ENCODE peak calls at places on chromosomes 11 and 22, in four cellular contexts. One of them, this sample, is unnamed.

GRCh38 chr11:111361874-111362273 is 17.2 kb downstream of the POU2AF1 start:
- DNase-seq in lower lobe of right lung: no peak
- DNase-seq in HL-60: no peak
- DNase-seq in coronary artery: no peak
- DNase-seq in this sample: no peak

GRCh38 chr11:109237636-109238035 is 184.4 kb upstream of the C11orf87 start:
- DNase-seq in lower lobe of right lung: no peak
- DNase-seq in HL-60: no peak
- DNase-seq in coronary artery: no peak
- DNase-seq in this sample: peak

GRCh38 chr11:97722065-97722464 is 1298.7 kb upstream of the CNTN5 start:
- DNase-seq in lower lobe of right lung: no peak
- DNase-seq in HL-60: no peak
- DNase-seq in coronary artery: no peak
- DNase-seq in this sample: peak

GRCh38 chr11:76209956-76210885 is 3.9 kb upstream of the WNT11 start:
- DNase-seq in lower lobe of right lung: peak
- DNase-seq in HL-60: peak
- DNase-seq in coronary artery: no peak
- DNase-seq in this sample: peak

GRCh38 chr22:46053563-46054090 is 76.7 kb upstream of the WNT7B start:
- DNase-seq in lower lobe of right lung: peak
- DNase-seq in HL-60: peak
- DNase-seq in coronary artery: no peak
- DNase-seq in this sample: peak

GRCh38 chr22:19455585-19456370 is 8.3 kb upstream of the C22orf39 start:
- DNase-seq in lower lobe of right lung: no peak
- DNase-seq in HL-60: no peak
- DNase-seq in coronary artery: no peak
- DNase-seq in this sample: no peak

GRCh38 chr11:78397398-78397797 is 20.2 kb downstream of the GAB2 start:
- DNase-seq in lower lobe of right lung: no peak
- DNase-seq in HL-60: peak
- DNase-seq in coronary artery: no peak
- DNase-seq in this sample: no peak

GRCh38 chr11:101583180-101584128 is at the start of gene TRPC6:
- DNase-seq in lower lobe of right lung: peak
- DNase-seq in HL-60: no peak
- DNase-seq in coronary artery: no peak
- DNase-seq in this sample: peak

GRCh38 chr22:44202261-44202789 is 21.6 kb downstream of the PARVG start:
- DNase-seq in lower lobe of right lung: no peak
- DNase-seq in HL-60: no peak
- DNase-seq in coronary artery: no peak
- DNase-seq in this sample: peak

GRCh38 chr11:110092577-110093406 is at the start of gene ZC3H12C:
- DNase-seq in lower lobe of right lung: peak
- DNase-seq in HL-60: peak
- DNase-seq in coronary artery: peak
- DNase-seq in this sample: peak

GRCh38 chr22:23285734-23286133 is 105.4 kb downstream of the BCR start:
- DNase-seq in lower lobe of right lung: no peak
- DNase-seq in HL-60: no peak
- DNase-seq in coronary artery: no peak
- DNase-seq in this sample: peak

GRCh38 chr11:59173080-59173963 is 1.4 kb downstream of the DTX4 start:
- DNase-seq in lower lobe of right lung: peak
- DNase-seq in HL-60: no peak
- DNase-seq in coronary artery: no peak
- DNase-seq in this sample: no peak
- TF ChIP-seq CTCF in lower lobe of right lung: no peak
- TF ChIP-seq CTCF in HL-60: no peak
- TF ChIP-seq CTCF in coronary artery: no peak
- TF ChIP-seq CTCF in this sample: no peak

GRCh38 chr11:789951-790350 is at the start of gene CEND1:
- DNase-seq in lower lobe of right lung: no peak
- DNase-seq in HL-60: no peak
- DNase-seq in coronary artery: no peak
- DNase-seq in this sample: peak
- H3K4me3 ChIP-seq in lower lobe of right lung: no peak
- H3K4me3 ChIP-seq in HL-60: no peak
- H3K4me3 ChIP-seq in coronary artery: peak
- H3K4me3 ChIP-seq in this sample: no peak

GRCh38 chr22:38239101-38239761 is 33.6 kb downstream of the TMEM184B start:
- DNase-seq in lower lobe of right lung: no peak
- DNase-seq in HL-60: no peak
- DNase-seq in coronary artery: peak
- DNase-seq in this sample: peak
- TF ChIP-seq CTCF in lower lobe of right lung: peak
- TF ChIP-seq CTCF in HL-60: no peak
- TF ChIP-seq CTCF in coronary artery: peak
- TF ChIP-seq CTCF in this sample: peak

GRCh38 chr22:31446767-31447166 is 42.9 kb downstream of the EIF4ENIF1 start:
- DNase-seq in lower lobe of right lung: no peak
- DNase-seq in HL-60: no peak
- DNase-seq in coronary artery: no peak
- DNase-seq in this sample: no peak
- H3K4me3 ChIP-seq in lower lobe of right lung: no peak
- H3K4me3 ChIP-seq in HL-60: no peak
- H3K4me3 ChIP-seq in coronary artery: no peak
- H3K4me3 ChIP-seq in this sample: no peak

DNA sequence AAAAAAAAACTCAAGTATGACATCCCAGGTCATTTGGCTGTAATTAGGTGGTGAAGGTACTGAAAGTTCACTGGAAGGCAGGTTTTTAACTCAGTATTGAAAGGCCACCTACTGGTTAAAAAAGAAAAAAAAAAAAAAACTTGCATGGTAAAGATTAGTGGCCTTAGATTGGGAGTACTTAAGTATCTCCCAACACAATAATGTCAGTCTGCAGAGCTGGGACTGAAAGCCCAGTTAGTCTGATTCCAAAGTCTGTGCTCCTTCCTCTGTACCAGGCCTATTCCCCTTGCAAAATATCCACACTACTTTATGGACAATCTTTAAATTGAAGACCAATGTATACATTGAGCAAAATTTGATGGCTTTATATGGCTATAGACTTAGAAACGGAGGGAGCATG is 85.5 kb downstream of the NOX4 start:
- DNase-seq in lower lobe of right lung: no peak
- DNase-seq in HL-60: no peak
- DNase-seq in coronary artery: no peak
- DNase-seq in this sample: peak
- TF ChIP-seq CTCF in lower lobe of right lung: no peak
- TF ChIP-seq CTCF in HL-60: no peak
- TF ChIP-seq CTCF in coronary artery: no peak
- TF ChIP-seq CTCF in this sample: no peak

DNA sequence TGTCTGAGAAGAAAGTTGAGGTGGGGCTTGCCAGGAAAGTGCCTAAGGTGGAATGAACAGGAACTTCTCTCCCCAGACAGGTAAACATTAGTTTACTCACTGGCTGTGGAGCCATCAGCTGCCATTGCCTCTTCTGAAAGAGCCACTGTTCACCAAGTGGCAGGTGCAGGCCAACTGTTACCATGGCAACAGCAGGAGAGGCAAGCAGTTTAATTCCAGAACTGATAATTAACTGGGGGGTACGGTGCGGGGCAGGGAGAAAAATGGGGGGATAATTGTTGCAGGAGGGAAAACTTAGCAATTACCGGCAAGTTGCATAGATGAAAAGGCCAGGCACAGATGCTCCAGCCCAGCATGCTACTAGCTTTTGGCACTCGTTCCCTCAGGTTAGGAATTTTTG is 85.1 kb downstream of the TRIM44 start:
- DNase-seq in lower lobe of right lung: no peak
- DNase-seq in HL-60: no peak
- DNase-seq in coronary artery: no peak
- DNase-seq in this sample: no peak
- H3K4me3 ChIP-seq in lower lobe of right lung: no peak
- H3K4me3 ChIP-seq in HL-60: no peak
- H3K4me3 ChIP-seq in coronary artery: no peak
- H3K4me3 ChIP-seq in this sample: no peak

DNA sequence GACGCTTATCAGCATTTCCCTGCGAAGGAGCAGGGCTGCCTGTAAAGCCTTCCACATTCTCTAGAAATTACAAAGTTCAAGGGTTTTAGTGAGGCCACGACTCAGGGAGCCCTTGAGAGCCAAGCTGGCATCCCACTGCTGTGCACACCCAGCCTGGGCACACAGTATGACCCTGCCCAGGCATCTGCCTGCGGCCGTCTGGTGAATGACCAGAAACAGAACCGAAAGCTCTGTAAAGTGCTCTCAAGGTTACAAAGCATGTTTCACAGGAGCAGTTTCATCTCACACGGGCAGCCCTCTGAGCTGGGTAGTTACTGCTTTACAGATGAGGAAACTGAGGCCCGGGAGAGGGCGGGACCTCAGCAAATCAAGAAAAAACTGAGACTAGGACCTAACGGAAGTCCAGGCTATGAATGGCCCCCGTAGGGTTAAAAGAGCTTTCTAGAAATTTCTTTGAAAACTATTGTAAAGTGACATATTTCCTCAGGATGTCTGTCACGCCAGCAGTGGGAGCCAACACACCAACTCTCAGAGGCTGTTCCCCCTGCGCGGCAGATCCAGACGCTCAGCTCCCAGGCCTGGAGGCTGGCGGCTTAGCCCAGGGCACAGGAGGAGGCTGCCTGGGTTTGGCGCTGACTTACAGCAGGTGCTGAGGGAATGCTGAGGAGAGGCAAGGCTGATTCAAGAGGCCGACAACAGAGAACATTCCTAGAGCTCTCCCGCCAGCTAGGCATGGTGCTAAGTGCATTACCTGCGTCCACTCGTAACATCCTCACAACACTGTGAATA is 7.7 kb upstream of the TCF20 start:
- DNase-seq in lower lobe of right lung: no peak
- DNase-seq in HL-60: no peak
- DNase-seq in coronary artery: peak
- DNase-seq in this sample: no peak
- TF ChIP-seq CTCF in lower lobe of right lung: no peak
- TF ChIP-seq CTCF in HL-60: no peak
- TF ChIP-seq CTCF in coronary artery: no peak
- TF ChIP-seq CTCF in this sample: peak

GRCh38 chr11:64006468-64006867 is 20.2 kb downstream of the OTUB1 start:
- DNase-seq in lower lobe of right lung: no peak
- DNase-seq in HL-60: no peak
- DNase-seq in coronary artery: no peak
- DNase-seq in this sample: no peak

GRCh38 chr11:64005691-64006090 is 19.5 kb downstream of the OTUB1 start:
- DNase-seq in lower lobe of right lung: no peak
- DNase-seq in HL-60: no peak
- DNase-seq in coronary artery: no peak
- DNase-seq in this sample: no peak

GRCh38 chr11:64007629-64008282 is 21.5 kb downstream of the OTUB1 start:
- DNase-seq in lower lobe of right lung: peak
- DNase-seq in HL-60: no peak
- DNase-seq in coronary artery: no peak
- DNase-seq in this sample: no peak

GRCh38 chr11:64008283-64008931 is 22.2 kb downstream of the OTUB1 start:
- DNase-seq in lower lobe of right lung: no peak
- DNase-seq in HL-60: no peak
- DNase-seq in coronary artery: no peak
- DNase-seq in this sample: no peak

DNA sequence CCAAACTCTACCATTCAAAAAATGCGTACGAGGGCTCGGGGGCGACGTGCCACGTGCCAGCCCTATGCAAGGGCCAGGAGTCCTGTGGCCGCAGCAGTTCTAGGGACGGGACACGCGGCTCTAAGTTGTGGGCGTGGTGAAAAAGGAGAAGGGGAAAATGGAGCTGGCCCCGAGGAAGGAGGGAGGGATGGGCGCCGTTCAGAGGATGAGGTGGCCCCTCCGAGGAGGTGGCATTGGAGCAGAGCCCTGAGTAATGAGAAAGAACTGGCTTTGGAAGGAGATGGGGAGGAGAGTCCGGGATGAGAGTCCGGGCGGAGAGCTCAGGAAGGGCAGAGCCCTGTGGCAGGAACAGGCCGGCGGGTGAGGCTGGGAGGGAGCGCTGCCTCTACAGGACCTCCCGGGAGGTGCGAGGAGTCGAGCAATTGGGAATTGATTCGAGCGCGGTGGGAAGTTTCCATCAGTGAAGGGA is 21.0 kb downstream of the OTUB1 start:
- DNase-seq in lower lobe of right lung: peak
- DNase-seq in HL-60: peak
- DNase-seq in coronary artery: no peak
- DNase-seq in this sample: no peak
- H3K4me3 ChIP-seq in lower lobe of right lung: peak
- H3K4me3 ChIP-seq in HL-60: no peak
- H3K4me3 ChIP-seq in coronary artery: peak
- H3K4me3 ChIP-seq in this sample: peak

GRCh38 chr11:58649623-58650022 is 27.2 kb downstream of the CNTF start:
- DNase-seq in lower lobe of right lung: no peak
- DNase-seq in HL-60: no peak
- DNase-seq in coronary artery: no peak
- DNase-seq in this sample: no peak
- TF ChIP-seq CTCF in lower lobe of right lung: no peak
- TF ChIP-seq CTCF in HL-60: no peak
- TF ChIP-seq CTCF in coronary artery: no peak
- TF ChIP-seq CTCF in this sample: no peak